ENCODE peak calls at places on chromosomes 6 and 20, in six cellular contexts. One of them, this sample, is unnamed. For H3K9me3, the result is how much of the 10 kb centered on the place peaks cover.

GRCh38 chr6:35341557-35341956 is 801 bp upstream of the PPARD start:
- DNase-seq in naive thymus-derived CD4-positive, alpha-beta T cell: no peak
- DNase-seq in effector memory CD4-positive, alpha-beta T cell: no peak
- DNase-seq in AG04450: no peak
- DNase-seq in A673: no peak
- DNase-seq in CD8-positive, alpha-beta T cell: no peak
- DNase-seq in this sample: no peak

GRCh38 chr6:116036075-116036773 is 24.5 kb downstream of the FRK start:
- DNase-seq in naive thymus-derived CD4-positive, alpha-beta T cell: no peak
- DNase-seq in effector memory CD4-positive, alpha-beta T cell: no peak
- DNase-seq in AG04450: no peak
- DNase-seq in A673: no peak
- DNase-seq in CD8-positive, alpha-beta T cell: no peak
- DNase-seq in this sample: peak

GRCh38 chr6:137969874-137970273 is 102.8 kb downstream of the TNFAIP3 start:
- DNase-seq in naive thymus-derived CD4-positive, alpha-beta T cell: no peak
- DNase-seq in effector memory CD4-positive, alpha-beta T cell: no peak
- DNase-seq in AG04450: no peak
- DNase-seq in A673: no peak
- DNase-seq in CD8-positive, alpha-beta T cell: no peak
- DNase-seq in this sample: no peak

GRCh38 chr6:13522639-13523038 is 35.2 kb upstream of the GFOD1 start:
- DNase-seq in naive thymus-derived CD4-positive, alpha-beta T cell: no peak
- DNase-seq in effector memory CD4-positive, alpha-beta T cell: no peak
- DNase-seq in AG04450: no peak
- DNase-seq in A673: peak
- DNase-seq in CD8-positive, alpha-beta T cell: no peak
- DNase-seq in this sample: peak

GRCh38 chr20:31719644-31720485 is 2.8 kb downstream of the BCL2L1 start:
- DNase-seq in naive thymus-derived CD4-positive, alpha-beta T cell: no peak
- DNase-seq in effector memory CD4-positive, alpha-beta T cell: no peak
- DNase-seq in AG04450: no peak
- DNase-seq in A673: peak
- DNase-seq in CD8-positive, alpha-beta T cell: no peak
- DNase-seq in this sample: no peak

GRCh38 chr6:80143312-80143960 is 37.0 kb downstream of the BCKDHB start:
- DNase-seq in naive thymus-derived CD4-positive, alpha-beta T cell: no peak
- DNase-seq in effector memory CD4-positive, alpha-beta T cell: no peak
- DNase-seq in AG04450: peak
- DNase-seq in A673: peak
- DNase-seq in CD8-positive, alpha-beta T cell: no peak
- DNase-seq in this sample: peak

GRCh38 chr6:19789100-19789805 is 47.9 kb upstream of the ID4 start:
- DNase-seq in naive thymus-derived CD4-positive, alpha-beta T cell: no peak
- DNase-seq in effector memory CD4-positive, alpha-beta T cell: no peak
- DNase-seq in AG04450: no peak
- DNase-seq in A673: no peak
- DNase-seq in CD8-positive, alpha-beta T cell: no peak
- DNase-seq in this sample: no peak

GRCh38 chr20:39117486-39117885 is 155.3 kb downstream of the DHX35 start:
- DNase-seq in naive thymus-derived CD4-positive, alpha-beta T cell: no peak
- DNase-seq in effector memory CD4-positive, alpha-beta T cell: no peak
- DNase-seq in AG04450: no peak
- DNase-seq in A673: peak
- DNase-seq in CD8-positive, alpha-beta T cell: no peak
- DNase-seq in this sample: peak

GRCh38 chr20:50085481-50086365 is 27.2 kb downstream of the UBE2V1 start:
- DNase-seq in naive thymus-derived CD4-positive, alpha-beta T cell: peak
- DNase-seq in effector memory CD4-positive, alpha-beta T cell: no peak
- DNase-seq in AG04450: peak
- DNase-seq in A673: peak
- DNase-seq in CD8-positive, alpha-beta T cell: peak
- DNase-seq in this sample: peak

GRCh38 chr6:56949261-56949660 is 5.6 kb upstream of the BEND6 start:
- DNase-seq in naive thymus-derived CD4-positive, alpha-beta T cell: no peak
- DNase-seq in effector memory CD4-positive, alpha-beta T cell: no peak
- DNase-seq in AG04450: no peak
- DNase-seq in A673: no peak
- DNase-seq in CD8-positive, alpha-beta T cell: no peak
- DNase-seq in this sample: peak

GRCh38 chr6:157323114-157323923 is at the start of gene TMEM242:
- DNase-seq in naive thymus-derived CD4-positive, alpha-beta T cell: peak
- DNase-seq in effector memory CD4-positive, alpha-beta T cell: peak
- DNase-seq in AG04450: peak
- DNase-seq in A673: peak
- DNase-seq in CD8-positive, alpha-beta T cell: peak
- DNase-seq in this sample: peak

GRCh38 chr6:41558033-41558807 is 12.0 kb downstream of the FOXP4 start:
- DNase-seq in naive thymus-derived CD4-positive, alpha-beta T cell: no peak
- DNase-seq in effector memory CD4-positive, alpha-beta T cell: no peak
- DNase-seq in AG04450: no peak
- DNase-seq in A673: no peak
- DNase-seq in CD8-positive, alpha-beta T cell: no peak
- DNase-seq in this sample: no peak

GRCh38 chr6:95095271-95095670 is 482.1 kb upstream of the MANEA start:
- DNase-seq in naive thymus-derived CD4-positive, alpha-beta T cell: no peak
- DNase-seq in effector memory CD4-positive, alpha-beta T cell: no peak
- DNase-seq in AG04450: no peak
- DNase-seq in A673: no peak
- DNase-seq in CD8-positive, alpha-beta T cell: no peak
- DNase-seq in this sample: peak

GRCh38 chr6:83757021-83757420 is 48.1 kb upstream of the SNAP91 start:
- DNase-seq in naive thymus-derived CD4-positive, alpha-beta T cell: no peak
- DNase-seq in effector memory CD4-positive, alpha-beta T cell: no peak
- DNase-seq in AG04450: no peak
- DNase-seq in A673: no peak
- DNase-seq in CD8-positive, alpha-beta T cell: no peak
- DNase-seq in this sample: no peak

GRCh38 chr6:83756565-83756964 is 47.7 kb upstream of the SNAP91 start:
- DNase-seq in naive thymus-derived CD4-positive, alpha-beta T cell: no peak
- DNase-seq in effector memory CD4-positive, alpha-beta T cell: no peak
- DNase-seq in AG04450: no peak
- DNase-seq in A673: no peak
- DNase-seq in CD8-positive, alpha-beta T cell: no peak
- DNase-seq in this sample: no peak

DNA sequence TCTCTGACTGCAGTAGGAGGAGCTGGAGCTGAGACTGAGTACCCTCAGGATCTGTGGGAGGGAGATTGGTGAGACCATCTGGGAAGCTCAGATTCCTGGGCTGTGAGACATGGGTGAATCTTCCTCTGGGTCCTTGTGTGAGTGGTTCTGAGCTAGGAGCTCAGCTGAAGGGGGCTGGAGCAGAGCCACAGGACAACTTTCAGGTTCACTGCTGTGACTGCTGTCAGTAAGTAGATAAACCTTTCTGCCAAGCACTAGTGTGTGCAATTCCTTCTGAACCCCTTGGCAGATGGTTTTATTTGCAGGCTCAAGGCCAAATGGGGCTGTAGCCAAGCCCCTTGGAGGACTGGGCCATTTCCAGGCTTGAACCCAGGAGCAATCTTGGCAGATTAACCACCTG is 49.6 kb upstream of the SNAP91 start:
- DNase-seq in naive thymus-derived CD4-positive, alpha-beta T cell: no peak
- DNase-seq in effector memory CD4-positive, alpha-beta T cell: no peak
- DNase-seq in AG04450: no peak
- DNase-seq in A673: no peak
- DNase-seq in CD8-positive, alpha-beta T cell: no peak
- DNase-seq in this sample: no peak
- H3K9me3 ChIP-seq in naive thymus-derived CD4-positive, alpha-beta T cell: under half
- H3K9me3 ChIP-seq in effector memory CD4-positive, alpha-beta T cell: under half
- H3K9me3 ChIP-seq in AG04450: under half
- H3K9me3 ChIP-seq in A673: under half
- H3K9me3 ChIP-seq in CD8-positive, alpha-beta T cell: under half
- H3K9me3 ChIP-seq in this sample: under half

DNA sequence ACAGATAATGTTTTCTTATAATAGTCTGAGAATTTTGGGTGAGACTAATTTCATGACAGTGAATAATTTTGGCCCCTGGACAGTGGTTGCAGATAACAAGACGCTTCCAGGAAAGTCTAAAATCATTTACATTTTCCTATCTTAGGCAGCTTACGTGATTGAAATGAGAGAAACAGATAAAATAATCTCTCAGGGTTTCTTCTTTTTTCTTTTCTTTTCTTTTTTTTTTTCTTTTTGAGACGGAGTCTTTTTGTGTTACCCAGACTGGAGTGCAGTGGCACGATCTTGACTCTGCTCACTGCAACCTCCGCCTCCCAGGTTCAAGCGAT is 4.2 kb upstream of the SERPINB1 start:
- DNase-seq in naive thymus-derived CD4-positive, alpha-beta T cell: no peak
- DNase-seq in effector memory CD4-positive, alpha-beta T cell: no peak
- DNase-seq in AG04450: no peak
- DNase-seq in A673: no peak
- DNase-seq in CD8-positive, alpha-beta T cell: no peak
- DNase-seq in this sample: no peak
- H3K27ac ChIP-seq in naive thymus-derived CD4-positive, alpha-beta T cell: no peak
- H3K27ac ChIP-seq in effector memory CD4-positive, alpha-beta T cell: peak
- H3K27ac ChIP-seq in AG04450: peak
- H3K27ac ChIP-seq in A673: no peak
- H3K27ac ChIP-seq in CD8-positive, alpha-beta T cell: no peak
- H3K27ac ChIP-seq in this sample: peak

GRCh38 chr20:54933212-54933904 is 458.0 kb downstream of the DOK5 start:
- DNase-seq in naive thymus-derived CD4-positive, alpha-beta T cell: no peak
- DNase-seq in effector memory CD4-positive, alpha-beta T cell: no peak
- DNase-seq in AG04450: no peak
- DNase-seq in A673: no peak
- DNase-seq in CD8-positive, alpha-beta T cell: no peak
- DNase-seq in this sample: no peak
- H3K9me3 ChIP-seq in naive thymus-derived CD4-positive, alpha-beta T cell: under half
- H3K9me3 ChIP-seq in effector memory CD4-positive, alpha-beta T cell: under half
- H3K9me3 ChIP-seq in AG04450: under half
- H3K9me3 ChIP-seq in A673: under half
- H3K9me3 ChIP-seq in CD8-positive, alpha-beta T cell: under half
- H3K9me3 ChIP-seq in this sample: under half

DNA sequence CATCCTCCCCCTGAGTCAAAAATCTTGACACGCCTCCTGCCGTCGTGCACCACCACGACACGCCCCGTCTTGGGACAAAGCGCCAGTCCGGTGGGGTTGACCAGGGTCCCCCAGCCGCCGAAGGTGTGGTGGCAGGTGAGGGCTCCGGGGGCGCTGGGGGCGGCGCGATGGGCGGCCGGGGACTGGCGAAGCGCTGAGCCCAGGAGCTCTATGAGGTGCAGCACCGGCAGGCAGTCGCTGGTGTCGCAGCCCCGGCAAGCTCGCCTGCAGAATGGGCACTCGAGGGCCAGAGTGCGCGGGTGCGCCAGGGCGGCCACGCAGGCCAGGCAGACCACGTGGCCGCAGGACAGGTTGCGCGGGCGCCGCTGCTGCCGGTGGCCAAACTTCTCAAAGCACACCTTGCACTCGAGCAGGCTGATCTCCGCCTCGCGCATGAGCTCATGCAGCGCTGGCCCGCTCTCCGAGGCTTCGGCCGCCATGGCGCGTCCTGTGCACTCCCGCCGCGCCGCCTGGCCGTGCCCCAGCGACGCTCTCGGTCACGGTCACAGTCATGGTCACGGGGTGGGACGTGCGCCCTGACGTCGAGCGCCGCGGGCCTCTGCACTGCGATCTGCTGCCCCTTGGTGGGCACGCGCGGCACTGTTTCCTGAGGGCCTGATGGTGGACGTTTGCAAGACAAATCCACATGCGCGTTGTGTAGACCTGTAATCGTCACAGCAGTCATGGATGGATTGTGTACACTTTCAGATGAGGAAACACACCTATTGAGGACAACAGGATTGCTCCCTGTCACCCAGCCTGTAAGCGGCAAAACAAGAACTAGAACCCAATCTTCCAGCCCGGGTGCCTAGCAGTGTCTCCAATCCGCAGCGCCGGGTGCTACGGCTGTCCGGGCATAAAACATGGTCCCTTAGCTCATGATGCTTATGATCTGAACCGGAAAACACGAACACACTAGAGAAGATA is at the start of gene NHLRC1:
- DNase-seq in naive thymus-derived CD4-positive, alpha-beta T cell: peak
- DNase-seq in effector memory CD4-positive, alpha-beta T cell: peak
- DNase-seq in AG04450: peak
- DNase-seq in A673: peak
- DNase-seq in CD8-positive, alpha-beta T cell: peak
- DNase-seq in this sample: peak
- H3K27ac ChIP-seq in naive thymus-derived CD4-positive, alpha-beta T cell: no peak
- H3K27ac ChIP-seq in effector memory CD4-positive, alpha-beta T cell: no peak
- H3K27ac ChIP-seq in AG04450: no peak
- H3K27ac ChIP-seq in A673: peak
- H3K27ac ChIP-seq in CD8-positive, alpha-beta T cell: no peak
- H3K27ac ChIP-seq in this sample: peak

DNA sequence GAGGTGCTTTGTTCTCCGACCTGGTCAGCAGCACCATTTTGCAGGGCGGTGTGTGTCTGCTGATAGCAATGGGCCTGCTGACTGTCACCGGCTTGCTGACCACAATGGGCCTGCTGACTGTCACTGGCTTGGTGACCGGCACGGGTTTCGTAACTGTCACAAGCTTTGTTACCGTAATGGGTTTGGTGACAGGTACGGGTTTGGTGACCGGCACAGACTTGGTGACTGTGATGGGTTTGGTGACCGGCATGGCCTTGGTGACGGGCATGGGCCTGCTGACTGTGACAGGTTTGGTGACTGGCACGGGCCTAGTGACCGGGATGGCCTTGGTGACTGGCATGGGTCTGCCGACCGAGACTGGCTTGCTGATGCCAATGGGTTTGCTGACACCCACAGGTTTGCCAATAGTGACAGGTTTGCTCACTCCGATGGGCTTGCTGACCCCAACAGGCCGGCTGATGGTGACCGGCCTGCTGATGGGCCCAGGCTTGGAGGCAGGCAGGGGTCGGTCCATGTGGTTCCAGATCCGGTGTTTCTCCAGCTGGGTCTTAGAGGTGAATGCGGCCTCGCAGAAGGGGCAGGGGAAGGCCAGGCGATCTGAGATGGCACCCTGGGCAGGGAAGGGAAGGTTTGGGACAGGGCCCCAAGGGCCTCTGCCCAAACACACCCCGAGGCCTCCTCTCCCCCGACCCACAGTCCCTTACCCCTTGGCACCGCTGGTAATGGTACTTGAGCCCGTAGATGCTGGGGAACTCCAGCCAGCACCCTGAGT is 3.4 kb downstream of the ZNF512B start:
- DNase-seq in naive thymus-derived CD4-positive, alpha-beta T cell: no peak
- DNase-seq in effector memory CD4-positive, alpha-beta T cell: no peak
- DNase-seq in AG04450: no peak
- DNase-seq in A673: no peak
- DNase-seq in CD8-positive, alpha-beta T cell: peak
- DNase-seq in this sample: no peak
- H3K9me3 ChIP-seq in naive thymus-derived CD4-positive, alpha-beta T cell: under half
- H3K9me3 ChIP-seq in effector memory CD4-positive, alpha-beta T cell: under half
- H3K9me3 ChIP-seq in AG04450: half or more
- H3K9me3 ChIP-seq in A673: under half
- H3K9me3 ChIP-seq in CD8-positive, alpha-beta T cell: under half
- H3K9me3 ChIP-seq in this sample: under half

DNA sequence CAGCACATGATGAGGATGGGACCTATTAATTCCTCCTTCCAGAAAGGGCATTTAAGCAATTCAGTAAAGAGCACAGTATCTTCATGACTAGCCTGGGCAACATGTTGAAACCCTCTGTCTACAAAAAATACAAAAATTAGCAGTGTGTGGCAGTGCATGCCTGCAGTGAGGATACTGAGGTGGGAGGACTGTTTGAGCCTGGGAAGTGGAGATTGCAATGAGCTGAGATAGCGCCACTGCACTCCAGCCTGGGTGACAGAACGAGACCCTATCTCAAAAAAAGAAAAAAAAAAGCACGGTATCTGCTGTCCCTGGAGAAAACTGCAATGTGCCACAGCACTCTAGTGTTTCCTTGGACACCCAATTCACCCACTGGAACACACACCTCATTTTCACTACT is 18.4 kb downstream of the SAMD3 start:
- DNase-seq in naive thymus-derived CD4-positive, alpha-beta T cell: no peak
- DNase-seq in effector memory CD4-positive, alpha-beta T cell: no peak
- DNase-seq in AG04450: no peak
- DNase-seq in A673: no peak
- DNase-seq in CD8-positive, alpha-beta T cell: no peak
- DNase-seq in this sample: no peak
- H3K27ac ChIP-seq in naive thymus-derived CD4-positive, alpha-beta T cell: no peak
- H3K27ac ChIP-seq in effector memory CD4-positive, alpha-beta T cell: no peak
- H3K27ac ChIP-seq in AG04450: no peak
- H3K27ac ChIP-seq in A673: no peak
- H3K27ac ChIP-seq in CD8-positive, alpha-beta T cell: no peak
- H3K27ac ChIP-seq in this sample: no peak

This sample was measured in fibroblast of lung.